ENCODE peak calls at places on chromosomes 6 and 20, in four cellular contexts. Z, W, V and G are unnamed samples.

GRCh38 chr6:14910692-14911547 is 334.9 kb upstream of the JARID2 start:
- DNase-seq in V (no peak), Z (peak), W (no peak), G (no peak)

GRCh38 chr20:24987244-24987643 is 5.3 kb downstream of the APMAP start:
- DNase-seq in W (peak), Z (peak), V (no peak), G (no peak)

GRCh38 chr6:2054516-2055067 is 190.8 kb downstream of the GMDS start:
- DNase-seq in V (no peak), Z (no peak), W (no peak), G (no peak)

GRCh38 chr6:154590770-154591169 is 80.3 kb upstream of the CNKSR3 start:
- DNase-seq in Z (no peak), W (no peak), V (no peak), G (no peak)

GRCh38 chr6:170522565-170523183 is 30.4 kb downstream of the PSMB1 start:
- DNase-seq in V (no peak), W (peak), Z (peak), G (peak)

GRCh38 chr6:113381957-113382356 is 475.2 kb upstream of the MARCKS start:
- DNase-seq in Z (peak), V (no peak), W (no peak), G (no peak)

GRCh38 chr6:106730672-106731071 is 101.3 kb downstream of the QRSL1 start:
- DNase-seq in V (no peak), W (no peak), Z (no peak), G (no peak)

GRCh38 chr20:36396847-36397246 is 90.7 kb downstream of the DLGAP4 start:
- DNase-seq in Z (no peak), V (no peak), W (no peak), G (no peak)

GRCh38 chr6:27616313-27617045 is 143.6 kb upstream of the ZNF184 start:
- DNase-seq in Z (no peak), W (no peak), V (no peak), G (no peak)

GRCh38 chr6:18155864-18156396 is 708 bp downstream of the KDM1B start:
- DNase-seq in V (peak), W (peak), Z (peak), G (peak)

GRCh38 chr6:166075925-166076324 is 91.7 kb downstream of the TBXT start:
- DNase-seq in V (no peak), Z (no peak), W (no peak), G (no peak)

GRCh38 chr6:30463242-30463641 is 26.1 kb upstream of the HLA-E start:
- DNase-seq in Z (no peak), V (no peak), W (no peak), G (no peak)

GRCh38 chr6:30461055-30461454 is 28.3 kb upstream of the HLA-E start:
- DNase-seq in W (no peak), V (no peak), Z (no peak), G (no peak)

GRCh38 chr6:30463651-30464618 is 25.4 kb upstream of the HLA-E start:
- DNase-seq in Z (peak), W (no peak), V (no peak), G (no peak)

GRCh38 chr6:30462482-30462881 is 26.8 kb upstream of the HLA-E start:
- DNase-seq in V (no peak), W (no peak), Z (no peak), G (no peak)

DNA sequence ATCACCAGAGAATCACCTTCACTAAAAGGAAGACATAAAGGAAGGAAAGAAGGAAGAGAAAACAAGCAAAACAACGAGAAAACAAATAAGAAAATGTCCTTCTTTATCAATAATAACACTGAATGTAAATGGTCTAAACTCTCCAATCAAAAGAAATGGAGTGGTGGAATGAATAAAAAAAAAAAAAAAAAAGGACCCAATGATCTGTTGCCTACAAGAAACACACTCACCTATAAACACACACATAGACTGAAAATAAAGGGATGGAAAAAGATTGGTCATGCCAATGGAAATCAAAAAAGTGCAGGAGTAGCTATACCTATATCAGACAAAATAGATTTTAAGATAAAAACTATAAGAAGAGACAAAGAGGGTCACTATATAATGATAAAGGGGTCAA is 30.2 kb upstream of the HLA-E start:
- DNase-seq in V (no peak), W (no peak), Z (no peak), G (no peak)
- H4K8ac ChIP-seq in V (no peak), W (no peak), Z (no peak), G (no peak)

GRCh38 chr6:89925826-89926225 is 31.6 kb downstream of the GJA10 start:
- DNase-seq in W (no peak), Z (peak), V (no peak), G (no peak)
- H3K56ac ChIP-seq in W (no peak), Z (no peak), V (no peak), G (no peak)

GRCh38 chr6:34663887-34664269 is 32.7 kb downstream of the ILRUN start:
- DNase-seq in Z (peak), V (no peak), W (no peak), G (peak)

GRCh38 chr6:34663371-34663770 is 33.2 kb downstream of the ILRUN start:
- DNase-seq in W (no peak), V (no peak), Z (no peak), G (no peak)

GRCh38 chr6:34658605-34659218 is 37.9 kb downstream of the ILRUN start:
- DNase-seq in Z (no peak), V (no peak), W (no peak), G (no peak)

GRCh38 chr6:34664270-34664971 is 32.1 kb downstream of the ILRUN start:
- DNase-seq in Z (peak), V (no peak), W (no peak), G (no peak)

GRCh38 chr6:34661379-34661778 is 35.2 kb downstream of the ILRUN start:
- DNase-seq in W (no peak), V (no peak), Z (no peak), G (no peak)
- H2BK120ac ChIP-seq in W (no peak), V (no peak), Z (no peak), G (no peak)

DNA sequence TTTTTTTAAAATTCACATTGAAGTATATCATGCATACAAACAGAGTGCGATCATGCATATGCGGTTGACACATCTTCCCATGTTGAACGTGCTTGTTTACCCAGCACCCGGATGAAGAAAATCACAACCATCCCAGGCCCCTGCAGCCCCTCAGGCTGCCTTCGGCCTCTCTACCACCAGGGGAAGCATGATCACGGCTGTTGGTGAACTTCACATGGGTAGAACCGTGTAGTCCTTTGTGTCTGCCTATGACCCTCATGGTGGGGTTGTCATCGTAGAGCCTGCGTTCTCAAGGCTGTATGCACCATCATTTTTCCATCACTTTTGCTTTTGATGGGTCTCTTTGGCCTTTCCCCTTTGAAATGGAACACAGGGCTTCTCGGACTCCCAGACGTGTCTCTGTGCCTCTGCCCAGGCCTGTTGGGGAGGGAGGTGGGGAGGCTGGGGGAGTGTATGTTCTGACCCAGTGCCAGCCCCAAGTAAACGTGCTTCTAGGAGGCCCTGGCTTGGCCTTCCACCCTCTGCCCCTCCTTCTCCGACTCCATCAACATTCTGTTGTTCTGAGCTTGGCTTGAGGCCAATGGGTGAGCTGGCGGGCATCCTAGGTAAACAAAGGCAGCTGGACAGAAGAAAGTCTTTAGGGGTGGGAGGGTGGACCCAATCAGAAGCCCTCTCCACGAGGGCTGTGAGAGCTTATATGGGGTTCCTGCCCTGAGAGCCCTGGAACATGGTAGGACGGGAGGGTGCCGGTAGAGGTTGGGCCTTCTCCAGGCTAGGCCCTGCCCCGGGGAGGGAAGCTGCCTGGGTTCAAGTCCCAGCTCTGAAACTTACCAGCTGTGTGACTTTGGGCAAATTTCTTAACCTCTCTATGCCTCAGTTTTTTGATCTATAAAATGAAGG is 39.7 kb downstream of the TGM2 start:
- DNase-seq in Z (peak), W (no peak), V (peak), G (no peak)
- H4K8ac ChIP-seq in Z (peak), W (no peak), V (no peak), G (no peak)

GRCh38 chr6:36698871-36699271 is 1.2 kb downstream of the RAB44 start:
- DNase-seq in W (no peak), V (no peak), Z (no peak), G (no peak)

GRCh38 chr6:36700812-36701211 is 3.2 kb downstream of the RAB44 start:
- DNase-seq in W (no peak), Z (no peak), V (no peak), G (no peak)

GRCh38 chr6:36699290-36699689 is 1.7 kb downstream of the RAB44 start:
- DNase-seq in W (no peak), V (no peak), Z (no peak), G (no peak)

GRCh38 chr6:36701401-36701991 is 3.9 kb downstream of the RAB44 start:
- DNase-seq in Z (no peak), V (no peak), W (peak), G (peak)

DNA sequence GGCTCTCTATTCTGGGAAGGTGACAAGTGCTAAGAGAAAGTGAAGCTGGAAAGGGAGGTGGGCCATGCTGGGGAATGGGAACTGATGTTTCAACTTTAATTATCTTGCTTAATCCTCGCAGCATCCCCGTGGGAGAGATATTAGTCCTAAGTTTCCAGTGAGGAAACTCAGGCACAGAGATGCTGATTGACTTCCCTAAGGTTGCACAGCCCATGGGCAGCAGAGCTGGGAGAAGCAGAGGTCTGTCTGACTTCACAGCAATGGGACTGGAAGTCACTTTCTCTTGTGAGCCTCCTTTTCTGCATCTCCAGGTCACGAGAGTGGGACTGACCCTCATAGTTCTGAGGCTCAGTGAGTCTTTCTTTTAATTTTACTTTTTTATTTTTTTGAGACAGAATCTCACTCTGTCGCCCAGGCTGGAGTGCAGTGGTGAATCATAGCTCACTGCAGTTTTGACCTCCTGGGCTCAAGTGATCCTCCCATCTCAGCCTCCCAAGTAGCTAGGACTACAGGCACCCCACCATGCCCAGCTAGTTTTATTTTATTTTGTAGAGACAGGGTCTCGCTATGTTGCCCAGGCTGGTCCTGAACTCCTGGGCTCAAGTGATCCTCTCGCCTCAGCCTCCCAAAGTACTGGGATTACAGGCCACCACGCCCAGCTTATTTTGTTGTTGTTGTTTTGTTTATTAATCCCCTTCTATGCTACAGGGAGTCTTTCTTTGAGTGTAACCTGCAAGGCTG is 2.6 kb downstream of the RAB44 start:
- DNase-seq in W (no peak), V (no peak), Z (no peak), G (no peak)
- H3K56ac ChIP-seq in W (no peak), V (no peak), Z (no peak), G (no peak)

GRCh38 chr6:157239671-157240058 is 83.7 kb downstream of the TMEM242 start:
- DNase-seq in V (no peak), W (no peak), Z (no peak), G (no peak)
- H2BK120ac ChIP-seq in V (no peak), W (no peak), Z (no peak), G (no peak)

GRCh38 chr20:43953919-43954617 is 39.4 kb downstream of the TOX2 start:
- DNase-seq in V (no peak), Z (peak), W (no peak), G (peak)

GRCh38 chr20:43957392-43957791 is 42.7 kb downstream of the TOX2 start:
- DNase-seq in W (no peak), Z (no peak), V (no peak), G (no peak)

GRCh38 chr20:43958626-43959025 is 44.0 kb downstream of the TOX2 start:
- DNase-seq in W (no peak), V (no peak), Z (no peak), G (no peak)

GRCh38 chr20:43955244-43956191 is 40.9 kb downstream of the TOX2 start:
- DNase-seq in W (no peak), V (no peak), Z (peak), G (peak)

GRCh38 chr20:43954704-43955243 is 40.1 kb downstream of the TOX2 start:
- DNase-seq in Z (no peak), V (no peak), W (no peak), G (no peak)
- H4K8ac ChIP-seq in Z (peak), V (no peak), W (no peak), G (no peak)

GRCh38 chr6:108968746-108969316 is 120.6 kb downstream of the ARMC2 start:
- DNase-seq in W (no peak), V (no peak), Z (no peak), G (no peak)

GRCh38 chr6:108966855-108967755 is 118.9 kb downstream of the ARMC2 start:
- DNase-seq in V (no peak), W (peak), Z (peak), G (peak)

GRCh38 chr6:108966236-108966635 is 118.0 kb downstream of the ARMC2 start:
- DNase-seq in Z (no peak), W (no peak), V (no peak), G (no peak)

GRCh38 chr6:108968325-108968724 is 120.1 kb downstream of the ARMC2 start:
- DNase-seq in Z (no peak), V (no peak), W (peak), G (peak)

GRCh38 chr6:108969776-108970175 is 121.6 kb downstream of the ARMC2 start:
- DNase-seq in Z (no peak), W (no peak), V (no peak), G (no peak)
- H3K56ac ChIP-seq in Z (no peak), W (no peak), V (no peak), G (no peak)

DNA sequence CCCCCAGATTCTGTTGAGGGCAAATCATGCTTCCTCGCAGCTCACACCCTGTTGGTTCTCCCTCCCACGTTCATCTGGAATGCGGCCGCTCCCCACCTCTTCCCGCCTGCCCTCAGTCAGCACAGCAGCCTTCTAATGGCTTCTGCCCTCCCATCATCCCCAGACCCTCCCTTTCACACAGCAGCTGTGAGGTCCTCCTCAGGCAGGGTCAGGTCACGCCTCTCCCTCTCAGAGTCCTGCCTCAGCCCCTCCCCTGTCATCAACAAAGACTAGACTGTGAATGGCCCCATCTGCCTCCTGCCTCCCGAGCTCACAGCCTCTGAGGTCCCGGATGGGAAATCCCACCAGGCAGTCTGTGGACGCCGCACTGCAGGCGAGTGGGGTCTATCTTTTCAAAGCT is 7.9 kb upstream of the BHLHE23 start:
- DNase-seq in W (peak), V (no peak), Z (no peak), G (peak)
- H2BK120ac ChIP-seq in W (no peak), V (no peak), Z (no peak), G (no peak)